ENCODE peak calls at places on chromosome 6, in eight cellular contexts. One of them, this sample, is unnamed.

GRCh38 chr6:20835315-20836010 is 301.2 kb downstream of the CDKAL1 start:
- DNase-seq in heart left ventricle: no peak
- DNase-seq in IMR-90: no peak
- DNase-seq in H4: no peak
- DNase-seq in NCI-H1105 treated with DMSO at 0.1 percent for 48 hours: no peak
- DNase-seq in posterior cingulate gyrus: no peak
- DNase-seq in islet precursor cell: no peak
- DNase-seq in EL: no peak
- DNase-seq in this sample: no peak

GRCh38 chr6:166957087-166957804 is 896 bp upstream of the RNASET2 start:
- DNase-seq in heart left ventricle: peak
- DNase-seq in IMR-90: no peak
- DNase-seq in H4: no peak
- DNase-seq in NCI-H1105 treated with DMSO at 0.1 percent for 48 hours: peak
- DNase-seq in posterior cingulate gyrus: peak
- DNase-seq in islet precursor cell: no peak
- DNase-seq in EL: peak
- DNase-seq in this sample: peak

GRCh38 chr6:21935561-21936028 is 342.0 kb downstream of the SOX4 start:
- DNase-seq in heart left ventricle: peak
- DNase-seq in IMR-90: peak
- DNase-seq in H4: peak
- DNase-seq in NCI-H1105 treated with DMSO at 0.1 percent for 48 hours: no peak
- DNase-seq in posterior cingulate gyrus: no peak
- DNase-seq in islet precursor cell: peak
- DNase-seq in EL: peak
- DNase-seq in this sample: peak

GRCh38 chr6:167993169-167993568 is 4.3 kb upstream of the KIF25 start:
- DNase-seq in heart left ventricle: peak
- DNase-seq in IMR-90: no peak
- DNase-seq in H4: no peak
- DNase-seq in NCI-H1105 treated with DMSO at 0.1 percent for 48 hours: no peak
- DNase-seq in posterior cingulate gyrus: no peak
- DNase-seq in islet precursor cell: no peak
- DNase-seq in EL: no peak
- DNase-seq in this sample: no peak

GRCh38 chr6:81138236-81138635 is 614.2 kb downstream of the TENT5A start:
- DNase-seq in heart left ventricle: no peak
- DNase-seq in IMR-90: no peak
- DNase-seq in H4: peak
- DNase-seq in NCI-H1105 treated with DMSO at 0.1 percent for 48 hours: peak
- DNase-seq in posterior cingulate gyrus: no peak
- DNase-seq in islet precursor cell: no peak
- DNase-seq in EL: no peak
- DNase-seq in this sample: no peak

GRCh38 chr6:11211235-11211634 is 21.2 kb downstream of the NEDD9 start:
- DNase-seq in heart left ventricle: no peak
- DNase-seq in IMR-90: no peak
- DNase-seq in H4: no peak
- DNase-seq in NCI-H1105 treated with DMSO at 0.1 percent for 48 hours: no peak
- DNase-seq in posterior cingulate gyrus: no peak
- DNase-seq in islet precursor cell: no peak
- DNase-seq in EL: no peak
- DNase-seq in this sample: no peak

GRCh38 chr6:134351615-134352474 is 33.9 kb upstream of the SGK1 start:
- DNase-seq in heart left ventricle: no peak
- DNase-seq in IMR-90: peak
- DNase-seq in H4: no peak
- DNase-seq in NCI-H1105 treated with DMSO at 0.1 percent for 48 hours: no peak
- DNase-seq in posterior cingulate gyrus: no peak
- DNase-seq in islet precursor cell: peak
- DNase-seq in EL: no peak
- DNase-seq in this sample: no peak

GRCh38 chr6:514396-514973 is 122.9 kb downstream of the IRF4 start:
- DNase-seq in heart left ventricle: no peak
- DNase-seq in IMR-90: no peak
- DNase-seq in H4: no peak
- DNase-seq in NCI-H1105 treated with DMSO at 0.1 percent for 48 hours: no peak
- DNase-seq in posterior cingulate gyrus: no peak
- DNase-seq in islet precursor cell: no peak
- DNase-seq in EL: no peak
- DNase-seq in this sample: no peak

GRCh38 chr6:35485402-35485877 is 11.4 kb downstream of the TEAD3 start:
- DNase-seq in heart left ventricle: no peak
- DNase-seq in IMR-90: no peak
- DNase-seq in H4: no peak
- DNase-seq in NCI-H1105 treated with DMSO at 0.1 percent for 48 hours: no peak
- DNase-seq in posterior cingulate gyrus: no peak
- DNase-seq in islet precursor cell: peak
- DNase-seq in EL: peak
- DNase-seq in this sample: no peak

GRCh38 chr6:1334725-1335124 is 22.8 kb downstream of the FOXQ1 start:
- DNase-seq in heart left ventricle: no peak
- DNase-seq in IMR-90: no peak
- DNase-seq in H4: no peak
- DNase-seq in NCI-H1105 treated with DMSO at 0.1 percent for 48 hours: no peak
- DNase-seq in posterior cingulate gyrus: no peak
- DNase-seq in islet precursor cell: peak
- DNase-seq in EL: no peak
- DNase-seq in this sample: no peak

GRCh38 chr6:130164251-130164650 is 58.5 kb downstream of the SAMD3 start:
- DNase-seq in heart left ventricle: no peak
- DNase-seq in IMR-90: no peak
- DNase-seq in H4: no peak
- DNase-seq in NCI-H1105 treated with DMSO at 0.1 percent for 48 hours: no peak
- DNase-seq in posterior cingulate gyrus: no peak
- DNase-seq in islet precursor cell: no peak
- DNase-seq in EL: no peak
- DNase-seq in this sample: no peak

GRCh38 chr6:3671382-3671781 is 80.1 kb downstream of the PXDC1 start:
- DNase-seq in heart left ventricle: no peak
- DNase-seq in IMR-90: no peak
- DNase-seq in H4: no peak
- DNase-seq in NCI-H1105 treated with DMSO at 0.1 percent for 48 hours: no peak
- DNase-seq in posterior cingulate gyrus: no peak
- DNase-seq in islet precursor cell: no peak
- DNase-seq in EL: no peak
- DNase-seq in this sample: no peak

GRCh38 chr6:78916411-78916810 is 49.1 kb downstream of the IRAK1BP1 start:
- DNase-seq in heart left ventricle: no peak
- DNase-seq in IMR-90: no peak
- DNase-seq in H4: no peak
- DNase-seq in NCI-H1105 treated with DMSO at 0.1 percent for 48 hours: no peak
- DNase-seq in posterior cingulate gyrus: no peak
- DNase-seq in islet precursor cell: no peak
- DNase-seq in EL: no peak
- DNase-seq in this sample: no peak

This sample was measured in T-helper 2 cell.